ENCODE peak calls at places on chromosome 9, in six cellular contexts. R, G, Y, H, O and N are unnamed samples.

GRCh38 chr9:110252509-110253139 is 3.7 kb downstream of the TXN start:
- DNase-seq in R (no peak), G (no peak), Y (peak), H (no peak), O (peak), N (no peak)

GRCh38 chr9:133506653-133507038 is 18.1 kb downstream of the MYMK start:
- DNase-seq in R (no peak), G (peak), Y (no peak), H (peak), O (peak), N (no peak)

GRCh38 chr9:129237195-129237611 is 59.1 kb upstream of the IER5L start:
- DNase-seq in R (peak), G (peak), Y (peak), H (no peak), O (no peak), N (peak)

GRCh38 chr9:82790868-82791267 is 272.1 kb downstream of the RASEF start:
- DNase-seq in R (no peak), G (no peak), Y (no peak), H (no peak), O (no peak), N (no peak)

GRCh38 chr9:81771606-81772005 is 82.3 kb upstream of the TLE1 start:
- DNase-seq in R (no peak), G (peak), Y (no peak), H (no peak), O (no peak), N (no peak)

GRCh38 chr9:112970939-112971338 is 41.1 kb downstream of the ZNF883 start:
- DNase-seq in R (no peak), G (peak), Y (no peak), H (no peak), O (no peak), N (no peak)

GRCh38 chr9:98986866-98987653 is 43.4 kb downstream of the COL15A1 start:
- DNase-seq in R (no peak), G (no peak), Y (no peak), H (no peak), O (no peak), N (no peak)

GRCh38 chr9:96515629-96516470 is 65.9 kb downstream of the HABP4 start:
- DNase-seq in R (no peak), G (no peak), Y (no peak), H (no peak), O (no peak), N (no peak)

GRCh38 chr9:89701221-89701798 is 96.5 kb downstream of the GADD45G start:
- DNase-seq in R (peak), G (no peak), Y (no peak), H (no peak), O (no peak), N (no peak)

GRCh38 chr9:36575411-36575882 is 2.8 kb downstream of the MELK start:
- DNase-seq in R (no peak), G (peak), Y (no peak), H (no peak), O (no peak), N (no peak)

GRCh38 chr9:2506310-2506709 is 115.3 kb upstream of the VLDLR start:
- DNase-seq in R (no peak), G (no peak), Y (no peak), H (no peak), O (no peak), N (no peak)

GRCh38 chr9:88355166-88355565 is 33.1 kb upstream of the SPIN1 start:
- DNase-seq in R (no peak), G (peak), Y (no peak), H (no peak), O (no peak), N (peak)